ENCODE peak calls at places on chromosomes 1 and 21, in four cellular contexts. One of them, this sample, is unnamed.

GRCh38 chr1:234997201-234998173 is 131.2 kb downstream of the TOMM20 start:
- DNase-seq in cardiac muscle cell: peak
- DNase-seq in dorsolateral prefrontal cortex: peak
- DNase-seq in kidney: peak
- DNase-seq in this sample: peak

GRCh38 chr1:3227372-3227704 is 158.3 kb downstream of the PRDM16 start:
- DNase-seq in cardiac muscle cell: no peak
- DNase-seq in dorsolateral prefrontal cortex: no peak
- DNase-seq in kidney: no peak
- DNase-seq in this sample: no peak

GRCh38 chr1:226798427-226799411 is 59.6 kb upstream of the ITPKB start:
- DNase-seq in cardiac muscle cell: no peak
- DNase-seq in dorsolateral prefrontal cortex: no peak
- DNase-seq in kidney: no peak
- DNase-seq in this sample: no peak

GRCh38 chr1:37474697-37475379 is 458 bp downstream of the ZC3H12A start:
- DNase-seq in cardiac muscle cell: peak
- DNase-seq in dorsolateral prefrontal cortex: peak
- DNase-seq in kidney: peak
- DNase-seq in this sample: peak

GRCh38 chr1:246035060-246035531 is 472.0 kb downstream of the SMYD3 start:
- DNase-seq in cardiac muscle cell: no peak
- DNase-seq in dorsolateral prefrontal cortex: no peak
- DNase-seq in kidney: no peak
- DNase-seq in this sample: peak

GRCh38 chr21:45257673-45258341 is 29.9 kb downstream of the POFUT2 start:
- DNase-seq in cardiac muscle cell: no peak
- DNase-seq in dorsolateral prefrontal cortex: no peak
- DNase-seq in kidney: peak
- DNase-seq in this sample: no peak

GRCh38 chr1:89516055-89516454 is 8.6 kb upstream of the LRRC8B start:
- DNase-seq in cardiac muscle cell: no peak
- DNase-seq in dorsolateral prefrontal cortex: no peak
- DNase-seq in kidney: no peak
- DNase-seq in this sample: no peak

GRCh38 chr1:67211589-67212563 is 45.6 kb downstream of the IL23R start:
- DNase-seq in cardiac muscle cell: peak
- DNase-seq in dorsolateral prefrontal cortex: no peak
- DNase-seq in kidney: no peak
- DNase-seq in this sample: peak

GRCh38 chr1:220551718-220552117 is 23.8 kb downstream of the MARK1 start:
- DNase-seq in cardiac muscle cell: no peak
- DNase-seq in dorsolateral prefrontal cortex: no peak
- DNase-seq in kidney: no peak
- DNase-seq in this sample: no peak

GRCh38 chr1:109239580-109240068 is 9.7 kb upstream of the CELSR2 start:
- DNase-seq in cardiac muscle cell: peak
- DNase-seq in dorsolateral prefrontal cortex: peak
- DNase-seq in kidney: no peak
- DNase-seq in this sample: peak

GRCh38 chr1:216702170-216702569 is 21.1 kb downstream of the ESRRG start:
- DNase-seq in cardiac muscle cell: no peak
- DNase-seq in dorsolateral prefrontal cortex: no peak
- DNase-seq in kidney: no peak
- DNase-seq in this sample: no peak

GRCh38 chr1:112704908-112705627 is 1.9 kb downstream of the RHOC start:
- DNase-seq in cardiac muscle cell: peak
- DNase-seq in dorsolateral prefrontal cortex: no peak
- DNase-seq in kidney: peak
- DNase-seq in this sample: peak

GRCh38 chr1:59827055-59827643 is 12.4 kb downstream of the HOOK1 start:
- DNase-seq in cardiac muscle cell: no peak
- DNase-seq in dorsolateral prefrontal cortex: no peak
- DNase-seq in kidney: no peak
- DNase-seq in this sample: no peak

GRCh38 chr1:92186081-92186480 is 31.6 kb upstream of the C1orf146 start:
- DNase-seq in cardiac muscle cell: no peak
- DNase-seq in dorsolateral prefrontal cortex: no peak
- DNase-seq in kidney: no peak
- DNase-seq in this sample: no peak

GRCh38 chr1:88892146-88892877 is 945 bp upstream of the GTF2B start:
- DNase-seq in cardiac muscle cell: no peak
- DNase-seq in dorsolateral prefrontal cortex: no peak
- DNase-seq in kidney: no peak
- DNase-seq in this sample: peak

GRCh38 chr1:32651461-32652073 is 559 bp downstream of the RBBP4 start:
- DNase-seq in cardiac muscle cell: no peak
- DNase-seq in dorsolateral prefrontal cortex: no peak
- DNase-seq in kidney: no peak
- DNase-seq in this sample: no peak

GRCh38 chr1:187991944-187992343 is 1163.2 kb downstream of the PLA2G4A start:
- DNase-seq in cardiac muscle cell: no peak
- DNase-seq in dorsolateral prefrontal cortex: no peak
- DNase-seq in kidney: no peak
- DNase-seq in this sample: no peak

GRCh38 chr1:230084408-230085177 is 17.6 kb downstream of the GALNT2 start:
- DNase-seq in cardiac muscle cell: no peak
- DNase-seq in dorsolateral prefrontal cortex: no peak
- DNase-seq in kidney: no peak
- DNase-seq in this sample: peak

GRCh38 chr1:38287547-38287946 is 241.0 kb upstream of the POU3F1 start:
- DNase-seq in cardiac muscle cell: no peak
- DNase-seq in dorsolateral prefrontal cortex: no peak
- DNase-seq in kidney: no peak
- DNase-seq in this sample: no peak

GRCh38 chr1:2314803-2315710 is 76.3 kb downstream of the MORN1 start:
- DNase-seq in cardiac muscle cell: peak
- DNase-seq in dorsolateral prefrontal cortex: no peak
- DNase-seq in kidney: peak
- DNase-seq in this sample: peak

GRCh38 chr1:31739281-31739853 is 24.8 kb downstream of the ADGRB2 start:
- DNase-seq in cardiac muscle cell: no peak
- DNase-seq in dorsolateral prefrontal cortex: no peak
- DNase-seq in kidney: no peak
- DNase-seq in this sample: no peak

GRCh38 chr1:114235956-114236355 is 82.3 kb upstream of the SYT6 start:
- DNase-seq in cardiac muscle cell: peak
- DNase-seq in dorsolateral prefrontal cortex: no peak
- DNase-seq in kidney: no peak
- DNase-seq in this sample: no peak

GRCh38 chr1:70140343-70140742 is 65.0 kb downstream of the LRRC40 start:
- DNase-seq in cardiac muscle cell: no peak
- DNase-seq in dorsolateral prefrontal cortex: no peak
- DNase-seq in kidney: no peak
- DNase-seq in this sample: no peak

GRCh38 chr1:168607872-168608428 is 31.5 kb downstream of the XCL1 start:
- DNase-seq in cardiac muscle cell: no peak
- DNase-seq in dorsolateral prefrontal cortex: no peak
- DNase-seq in kidney: no peak
- DNase-seq in this sample: no peak

GRCh38 chr1:41122148-41122547 is 100.6 kb upstream of the SLFNL1 start:
- DNase-seq in cardiac muscle cell: no peak
- DNase-seq in dorsolateral prefrontal cortex: no peak
- DNase-seq in kidney: no peak
- DNase-seq in this sample: no peak

GRCh38 chr1:24929876-24930702 is at the start of gene RUNX3:
- DNase-seq in cardiac muscle cell: peak
- DNase-seq in dorsolateral prefrontal cortex: no peak
- DNase-seq in kidney: peak
- DNase-seq in this sample: no peak

GRCh38 chr21:33481314-33481943 is 1.7 kb upstream of the TMEM50B start:
- DNase-seq in cardiac muscle cell: no peak
- DNase-seq in dorsolateral prefrontal cortex: no peak
- DNase-seq in kidney: no peak
- DNase-seq in this sample: no peak

GRCh38 chr21:36125513-36126121 is 9.3 kb upstream of the CBR3 start:
- DNase-seq in cardiac muscle cell: peak
- DNase-seq in dorsolateral prefrontal cortex: peak
- DNase-seq in kidney: no peak
- DNase-seq in this sample: peak

GRCh38 chr1:935751-936231 is 12.1 kb downstream of the SAMD11 start:
- DNase-seq in cardiac muscle cell: peak
- DNase-seq in dorsolateral prefrontal cortex: no peak
- DNase-seq in kidney: no peak
- DNase-seq in this sample: peak

GRCh38 chr1:98133151-98133550 is 212.3 kb upstream of the DPYD start:
- DNase-seq in cardiac muscle cell: no peak
- DNase-seq in dorsolateral prefrontal cortex: no peak
- DNase-seq in kidney: no peak
- DNase-seq in this sample: no peak

GRCh38 chr1:175802407-175803123 is 59.2 kb upstream of the TNR start:
- DNase-seq in cardiac muscle cell: peak
- DNase-seq in dorsolateral prefrontal cortex: no peak
- DNase-seq in kidney: no peak
- DNase-seq in this sample: no peak

GRCh38 chr1:40687059-40687458 is 4.4 kb upstream of the NFYC start:
- DNase-seq in cardiac muscle cell: no peak
- DNase-seq in dorsolateral prefrontal cortex: no peak
- DNase-seq in kidney: no peak
- DNase-seq in this sample: no peak

GRCh38 chr21:25578070-25578961 is 29.0 kb downstream of the MRPL39 start:
- DNase-seq in cardiac muscle cell: no peak
- DNase-seq in dorsolateral prefrontal cortex: no peak
- DNase-seq in kidney: no peak
- DNase-seq in this sample: peak

GRCh38 chr1:39632491-39633417 is 6.7 kb downstream of the HEYL start:
- DNase-seq in cardiac muscle cell: peak
- DNase-seq in dorsolateral prefrontal cortex: no peak
- DNase-seq in kidney: peak
- DNase-seq in this sample: peak

GRCh38 chr1:201024251-201024998 is 911 bp upstream of the KIF21B start:
- DNase-seq in cardiac muscle cell: no peak
- DNase-seq in dorsolateral prefrontal cortex: peak
- DNase-seq in kidney: peak
- DNase-seq in this sample: no peak

GRCh38 chr1:201025571-201026002 is 2.1 kb upstream of the KIF21B start:
- DNase-seq in cardiac muscle cell: peak
- DNase-seq in dorsolateral prefrontal cortex: no peak
- DNase-seq in kidney: peak
- DNase-seq in this sample: no peak

GRCh38 chr1:201026746-201027145 is 3.2 kb upstream of the KIF21B start:
- DNase-seq in cardiac muscle cell: no peak
- DNase-seq in dorsolateral prefrontal cortex: no peak
- DNase-seq in kidney: peak
- DNase-seq in this sample: no peak

GRCh38 chr1:201028473-201028889 is 5.0 kb upstream of the KIF21B start:
- DNase-seq in cardiac muscle cell: no peak
- DNase-seq in dorsolateral prefrontal cortex: no peak
- DNase-seq in kidney: peak
- DNase-seq in this sample: no peak

GRCh38 chr1:201026234-201026633 is 2.7 kb upstream of the KIF21B start:
- DNase-seq in cardiac muscle cell: no peak
- DNase-seq in dorsolateral prefrontal cortex: no peak
- DNase-seq in kidney: peak
- DNase-seq in this sample: no peak
- H3K27ac ChIP-seq in cardiac muscle cell: no peak
- H3K27ac ChIP-seq in dorsolateral prefrontal cortex: peak
- H3K27ac ChIP-seq in kidney: no peak
- H3K27ac ChIP-seq in this sample: no peak

GRCh38 chr1:118988186-118989005 is at the start of gene TBX15:
- DNase-seq in cardiac muscle cell: no peak
- DNase-seq in dorsolateral prefrontal cortex: no peak
- DNase-seq in kidney: no peak
- DNase-seq in this sample: peak
- H3K4me3 ChIP-seq in cardiac muscle cell: peak
- H3K4me3 ChIP-seq in dorsolateral prefrontal cortex: peak
- H3K4me3 ChIP-seq in kidney: peak
- H3K4me3 ChIP-seq in this sample: peak

DNA sequence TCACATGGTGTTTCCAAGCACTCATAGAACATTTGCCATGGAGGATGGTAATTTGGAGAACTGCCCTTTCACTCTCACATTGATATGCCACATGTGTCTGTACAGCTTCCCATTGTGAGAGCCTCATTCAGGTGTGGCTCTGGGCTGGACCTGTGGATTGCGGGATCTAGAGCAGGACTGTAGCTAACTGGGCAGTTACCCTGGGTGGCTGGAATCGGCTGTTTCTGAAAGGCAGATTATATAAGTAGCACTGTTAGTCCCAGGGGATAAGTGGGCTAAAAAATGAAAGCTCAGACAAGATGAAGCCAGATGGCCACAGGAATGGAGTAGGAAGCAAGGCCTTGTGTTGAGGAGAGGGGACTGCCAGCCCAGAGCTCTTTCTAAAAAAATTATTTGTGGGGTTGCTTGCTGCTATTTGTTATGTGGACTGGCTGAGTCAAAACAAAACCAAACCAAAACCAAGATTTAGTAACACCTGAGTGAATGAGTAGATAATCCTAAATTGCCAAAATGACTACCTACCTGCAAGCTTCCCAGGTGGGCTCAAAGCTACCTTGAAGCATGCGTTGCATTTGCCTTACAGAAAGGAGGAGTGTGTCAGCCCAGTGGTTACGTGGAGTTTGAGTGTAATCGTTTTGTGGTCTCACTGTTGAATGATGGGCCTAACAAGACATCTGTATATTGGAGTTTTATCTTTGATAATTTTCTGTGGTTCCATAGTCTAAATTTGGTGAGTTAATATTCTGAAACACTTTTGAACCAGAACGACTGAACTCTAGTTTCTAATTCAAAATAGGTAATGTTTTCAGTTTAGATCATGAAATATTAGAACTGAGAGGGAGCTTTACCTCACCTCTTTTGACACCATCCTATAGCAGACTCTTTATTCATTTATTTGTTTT is 58.0 kb downstream of the SDCCAG8 start:
- DNase-seq in cardiac muscle cell: no peak
- DNase-seq in dorsolateral prefrontal cortex: no peak
- DNase-seq in kidney: no peak
- DNase-seq in this sample: no peak
- H3K27ac ChIP-seq in cardiac muscle cell: no peak
- H3K27ac ChIP-seq in dorsolateral prefrontal cortex: peak
- H3K27ac ChIP-seq in kidney: no peak
- H3K27ac ChIP-seq in this sample: no peak

GRCh38 chr1:204331275-204331674 is 28.5 kb downstream of the PLEKHA6 start:
- DNase-seq in cardiac muscle cell: no peak
- DNase-seq in dorsolateral prefrontal cortex: no peak
- DNase-seq in kidney: no peak
- DNase-seq in this sample: no peak
- H3K4me3 ChIP-seq in cardiac muscle cell: no peak
- H3K4me3 ChIP-seq in dorsolateral prefrontal cortex: no peak
- H3K4me3 ChIP-seq in kidney: peak
- H3K4me3 ChIP-seq in this sample: no peak